ENCODE peak calls at places on chromosomes 13 and 19, in seven cellular contexts. I is cardiac muscle cell; B is stimulated activated CD8-positive, alpha-beta memory T cell treated with anti-CD3 and anti-CD28 coated beads, Interleukin-15, amount 100 ng/mL, for 24 hours; P is cardiac fibroblast; H is NCI-H1092 treated with DMSO at 0.1 percent for 48 hours; M is COLO829; F is nucleus accumbens. K is an unnamed sample.
A peak's percentile ranks its signal among the peaks of the same experiment; 100 is the strongest.

GRCh38 chr13:34414616-34415015 is 527.5 kb upstream of the NBEA start:
- DNase-seq in I (no peak), B (no peak), P (no peak), H (no peak), M (no peak), F (no peak), K (no peak)

GRCh38 chr19:11697284-11697855 is 41.4 kb downstream of the ZNF823 start:
- DNase-seq in I (no peak), B (no peak), P (no peak), H (no peak), M (no peak), F (no peak), K (no peak)

GRCh38 chr19:9917322-9917721 is 19.0 kb downstream of the OLFM2 start:
- DNase-seq in I (peak; percentile 57), B (no peak), P (peak; percentile 70), H (peak; percentile 25), M (peak; percentile 87), F (no peak), K (peak; percentile 77)

GRCh38 chr19:17703823-17704463 is 15.3 kb upstream of the MAP1S start:
- DNase-seq in I (peak; percentile 52), B (peak; percentile 55), P (peak; percentile 70), H (peak; percentile 16), M (no peak), F (no peak), K (peak; percentile 74)

GRCh38 chr13:111508164-111508870 is 187.9 kb downstream of the TEX29 start:
- DNase-seq in I (no peak), B (no peak), P (no peak), H (peak; percentile 69), M (no peak), F (no peak), K (no peak)

GRCh38 chr13:102983496-102983895 is 82.7 kb downstream of the SLC10A2 start:
- DNase-seq in I (no peak), B (no peak), P (peak; percentile 21), H (no peak), M (no peak), F (no peak), K (no peak)

GRCh38 chr13:65746522-65746921 is 1483.6 kb downstream of the PCDH9 start:
- DNase-seq in I (no peak), B (no peak), P (no peak), H (no peak), M (no peak), F (no peak), K (no peak)

GRCh38 chr19:42081584-42082258 is 5.8 kb downstream of the ZNF574 start:
- DNase-seq in I (no peak), B (no peak), P (peak; percentile 64), H (no peak), M (peak; percentile 47), F (no peak), K (peak; percentile 67)

GRCh38 chr19:11296264-11296663 is 304 bp downstream of the TSPAN16 start:
- DNase-seq in I (no peak), B (no peak), P (peak; percentile 24), H (no peak), M (no peak), F (no peak), K (no peak)

K was measured in SK-MEL-5.